ENCODE peak calls at places on chromosomes 11 and 22, in four cellular contexts. J is WERI-Rb-1; R is activated CD4-positive, alpha-beta T cell treated with anti-CD3 and anti-CD28 coated beads for 24 hours; B is NCI-H460. V is an unnamed sample.
A peak's percentile ranks its signal among the peaks of the same experiment; 100 is the strongest.

GRCh38 chr11:1832989-1833365 is 1.8 kb upstream of the SYT8 start:
- DNase-seq in J (no peak), R (no peak), B (no peak), V (no peak)

GRCh38 chr11:133064152-133064877 is 468.0 kb downstream of the OPCML start:
- DNase-seq in J (peak; percentile 92), R (no peak), B (no peak), V (peak; percentile 70)

GRCh38 chr11:68461284-68461861 is 821 bp downstream of the PPP6R3 start:
- DNase-seq in J (no peak), R (no peak), B (no peak), V (no peak)

GRCh38 chr11:92050305-92050704 is 174.3 kb upstream of the FAT3 start:
- DNase-seq in J (no peak), R (no peak), B (no peak), V (no peak)

GRCh38 chr11:32343325-32344008 is 91.9 kb downstream of the WT1 start:
- DNase-seq in J (no peak), R (no peak), B (no peak), V (no peak)

GRCh38 chr11:131228378-131228777 is 142.0 kb upstream of the NTM start:
- DNase-seq in J (no peak), R (no peak), B (no peak), V (no peak)

GRCh38 chr11:64743591-64744543 is at the start of gene RASGRP2:
- DNase-seq in J (peak; percentile 79), R (peak; percentile 66), B (peak; percentile 24), V (peak; percentile 37)

GRCh38 chr22:26673485-26673884 is 16.1 kb downstream of the MIAT start:
- DNase-seq in J (no peak), R (no peak), B (no peak), V (no peak)

GRCh38 chr22:46064236-46064965 is 85.9 kb upstream of the PPARA start:
- DNase-seq in J (no peak), R (no peak), B (no peak), V (no peak)

GRCh38 chr22:32103648-32104326 is 55.3 kb downstream of the C22orf42 start:
- DNase-seq in J (no peak), R (no peak), B (no peak), V (no peak)

GRCh38 chr22:41367680-41368542 is 13.8 kb upstream of the TEF start:
- DNase-seq in J (peak; percentile 53), R (no peak), B (no peak), V (no peak)

GRCh38 chr22:25113316-25113721 is 86.3 kb upstream of the CRYBB3 start:
- DNase-seq in J (peak; percentile 10), R (no peak), B (no peak), V (peak; percentile 83)

GRCh38 chr11:14932447-14932846 is 39.7 kb downstream of the CALCA start:
- DNase-seq in J (no peak), R (no peak), B (no peak), V (no peak)

GRCh38 chr11:2156416-2157182 is 4.4 kb downstream of the INS start:
- DNase-seq in J (peak; percentile 80), R (peak; percentile 49), B (peak; percentile 52), V (peak; percentile 34)

GRCh38 chr11:132864811-132865576 is 667.3 kb downstream of the OPCML start:
- DNase-seq in J (peak; percentile 27), R (no peak), B (peak; percentile 15), V (no peak)

GRCh38 chr22:23230348-23231068 is 50.2 kb downstream of the BCR start:
- DNase-seq in J (no peak), R (no peak), B (no peak), V (no peak)

GRCh38 chr11:75189911-75190310 is 39.0 kb downstream of the SLCO2B1 start:
- DNase-seq in J (no peak), R (no peak), B (no peak), V (no peak)

GRCh38 chr11:2703487-2704141 is 3.8 kb upstream of the KCNQ1OT1 start:
- DNase-seq in J (peak; percentile 83), R (no peak), B (no peak), V (no peak)

GRCh38 chr11:27296406-27296994 is 66.5 kb downstream of the CCDC34 start:
- DNase-seq in J (no peak), R (no peak), B (peak; percentile 36), V (peak; percentile 63)

GRCh38 chr11:128765571-128766530 is 72.0 kb downstream of the FLI1 start:
- DNase-seq in J (no peak), R (no peak), B (no peak), V (no peak)

V was measured in dermis microvascular lymphatic vessel endothelial cell.